ENCODE peak calls at places on chromosomes 7 and 10, in five cellular contexts. One of them, this sample, is unnamed.

GRCh38 chr7:37230221-37230620 is 218.4 kb downstream of the ELMO1 start:
- DNase-seq in caudate nucleus: no peak
- DNase-seq in germinal center: no peak
- DNase-seq in iris pigment epithelial cell: no peak
- DNase-seq in cardiac muscle cell: peak
- DNase-seq in this sample: peak

GRCh38 chr7:50446542-50446960 is 3.6 kb downstream of the FIGNL1 start:
- DNase-seq in iris pigment epithelial cell: peak
- DNase-seq in cardiac muscle cell: peak
- DNase-seq in caudate nucleus: no peak
- DNase-seq in germinal center: no peak
- DNase-seq in this sample: peak

GRCh38 chr10:35191523-35191922 is 64.9 kb downstream of the CREM start:
- DNase-seq in iris pigment epithelial cell: no peak
- DNase-seq in cardiac muscle cell: peak
- DNase-seq in germinal center: no peak
- DNase-seq in caudate nucleus: no peak
- DNase-seq in this sample: peak

GRCh38 chr10:89525556-89525955 is 9.8 kb downstream of the SLC16A12 start:
- DNase-seq in germinal center: no peak
- DNase-seq in cardiac muscle cell: no peak
- DNase-seq in iris pigment epithelial cell: no peak
- DNase-seq in caudate nucleus: no peak
- DNase-seq in this sample: no peak

GRCh38 chr10:133133471-133134231 is 26.4 kb upstream of the KNDC1 start:
- DNase-seq in iris pigment epithelial cell: no peak
- DNase-seq in cardiac muscle cell: no peak
- DNase-seq in germinal center: no peak
- DNase-seq in caudate nucleus: no peak
- DNase-seq in this sample: no peak

GRCh38 chr10:62250594-62251198 is 17.9 kb downstream of the RTKN2 start:
- DNase-seq in iris pigment epithelial cell: peak
- DNase-seq in germinal center: no peak
- DNase-seq in caudate nucleus: no peak
- DNase-seq in cardiac muscle cell: no peak
- DNase-seq in this sample: peak

GRCh38 chr10:10644317-10645111 is 373.2 kb upstream of the CELF2 start:
- DNase-seq in germinal center: no peak
- DNase-seq in caudate nucleus: no peak
- DNase-seq in iris pigment epithelial cell: peak
- DNase-seq in cardiac muscle cell: peak
- DNase-seq in this sample: peak

GRCh38 chr10:119335671-119336353 is 128.4 kb downstream of the GRK5 start:
- DNase-seq in germinal center: no peak
- DNase-seq in caudate nucleus: no peak
- DNase-seq in iris pigment epithelial cell: no peak
- DNase-seq in cardiac muscle cell: peak
- DNase-seq in this sample: no peak

GRCh38 chr10:132158810-132159209 is 27.9 kb upstream of the DPYSL4 start:
- DNase-seq in caudate nucleus: no peak
- DNase-seq in cardiac muscle cell: no peak
- DNase-seq in iris pigment epithelial cell: no peak
- DNase-seq in germinal center: no peak
- DNase-seq in this sample: no peak

GRCh38 chr7:20407585-20408466 is 77.1 kb downstream of the ITGB8 start:
- DNase-seq in iris pigment epithelial cell: peak
- DNase-seq in germinal center: no peak
- DNase-seq in cardiac muscle cell: peak
- DNase-seq in caudate nucleus: no peak
- DNase-seq in this sample: peak

GRCh38 chr10:108783897-108784296 is 1139.4 kb downstream of the XPNPEP1 start:
- DNase-seq in caudate nucleus: no peak
- DNase-seq in iris pigment epithelial cell: peak
- DNase-seq in germinal center: peak
- DNase-seq in cardiac muscle cell: peak
- DNase-seq in this sample: peak

GRCh38 chr7:130960208-130960988 is 226.4 kb upstream of the KLF14 start:
- DNase-seq in germinal center: peak
- DNase-seq in cardiac muscle cell: peak
- DNase-seq in caudate nucleus: no peak
- DNase-seq in iris pigment epithelial cell: peak
- DNase-seq in this sample: peak

GRCh38 chr10:47350671-47351640 is 2.8 kb downstream of the RBP3 start:
- DNase-seq in cardiac muscle cell: no peak
- DNase-seq in caudate nucleus: no peak
- DNase-seq in germinal center: no peak
- DNase-seq in iris pigment epithelial cell: no peak
- DNase-seq in this sample: no peak

GRCh38 chr10:110865184-110865803 is 6.4 kb upstream of the PDCD4 start:
- DNase-seq in caudate nucleus: no peak
- DNase-seq in germinal center: no peak
- DNase-seq in iris pigment epithelial cell: peak
- DNase-seq in cardiac muscle cell: peak
- DNase-seq in this sample: peak

GRCh38 chr7:97081901-97082300 is 35.6 kb upstream of the SDHAF3 start:
- DNase-seq in cardiac muscle cell: no peak
- DNase-seq in caudate nucleus: no peak
- DNase-seq in germinal center: no peak
- DNase-seq in iris pigment epithelial cell: no peak
- DNase-seq in this sample: no peak

GRCh38 chr10:99520804-99521473 is 11.8 kb upstream of the NKX2-3 start:
- DNase-seq in iris pigment epithelial cell: no peak
- DNase-seq in caudate nucleus: no peak
- DNase-seq in cardiac muscle cell: no peak
- DNase-seq in germinal center: no peak
- DNase-seq in this sample: no peak

GRCh38 chr7:29987821-29988317 is 1.7 kb downstream of the SCRN1 start:
- DNase-seq in cardiac muscle cell: peak
- DNase-seq in germinal center: peak
- DNase-seq in iris pigment epithelial cell: peak
- DNase-seq in caudate nucleus: no peak
- DNase-seq in this sample: peak

GRCh38 chr7:77698042-77698625 is 1.9 kb downstream of the RSBN1L start:
- DNase-seq in iris pigment epithelial cell: no peak
- DNase-seq in caudate nucleus: no peak
- DNase-seq in germinal center: no peak
- DNase-seq in cardiac muscle cell: no peak
- DNase-seq in this sample: peak

GRCh38 chr10:99917963-99918825 is 91.6 kb downstream of the DNMBP start:
- DNase-seq in caudate nucleus: no peak
- DNase-seq in iris pigment epithelial cell: peak
- DNase-seq in cardiac muscle cell: peak
- DNase-seq in germinal center: no peak
- DNase-seq in this sample: peak

GRCh38 chr10:24408365-24408764 is 199.4 kb downstream of the KIAA1217 start:
- DNase-seq in iris pigment epithelial cell: no peak
- DNase-seq in caudate nucleus: no peak
- DNase-seq in cardiac muscle cell: no peak
- DNase-seq in germinal center: no peak
- DNase-seq in this sample: no peak

This sample was measured in GM23248.